ENCODE peak calls at places on chromosome 7, in four cellular contexts. One of them, this sample, is unnamed.

GRCh38 chr7:55474944-55475911 is 97.1 kb downstream of the VOPP1 start:
- DNase-seq in adipocyte: no peak
- DNase-seq in fibroblast of lung: no peak
- DNase-seq in trophoblast cell: no peak
- DNase-seq in this sample: no peak

GRCh38 chr7:112985377-112985987 is 101.1 kb downstream of the GPR85 start:
- DNase-seq in adipocyte: peak
- DNase-seq in fibroblast of lung: peak
- DNase-seq in trophoblast cell: peak
- DNase-seq in this sample: no peak

GRCh38 chr7:152579070-152579469 is 96.9 kb downstream of the XRCC2 start:
- DNase-seq in trophoblast cell: no peak
- DNase-seq in adipocyte: no peak
- DNase-seq in fibroblast of lung: peak
- DNase-seq in this sample: no peak

GRCh38 chr7:83415840-83416239 is 233.1 kb downstream of the SEMA3E start:
- DNase-seq in adipocyte: no peak
- DNase-seq in fibroblast of lung: no peak
- DNase-seq in trophoblast cell: no peak
- DNase-seq in this sample: no peak

GRCh38 chr7:39958038-39958437 is 8.0 kb downstream of the CDK13 start:
- DNase-seq in fibroblast of lung: no peak
- DNase-seq in trophoblast cell: peak
- DNase-seq in adipocyte: no peak
- DNase-seq in this sample: no peak

GRCh38 chr7:67484244-67484751 is 487.7 kb downstream of the TYW1 start:
- DNase-seq in fibroblast of lung: peak
- DNase-seq in trophoblast cell: peak
- DNase-seq in adipocyte: peak
- DNase-seq in this sample: no peak

GRCh38 chr7:17033245-17033644 is 151.5 kb upstream of the AGR3 start:
- DNase-seq in fibroblast of lung: no peak
- DNase-seq in trophoblast cell: no peak
- DNase-seq in adipocyte: no peak
- DNase-seq in this sample: no peak

GRCh38 chr7:66366701-66367100 is 161.6 kb downstream of the TPST1 start:
- DNase-seq in fibroblast of lung: no peak
- DNase-seq in trophoblast cell: peak
- DNase-seq in adipocyte: no peak
- DNase-seq in this sample: no peak

GRCh38 chr7:101169838-101170531 is 4.6 kb upstream of the VGF start:
- DNase-seq in adipocyte: peak
- DNase-seq in fibroblast of lung: peak
- DNase-seq in trophoblast cell: peak
- DNase-seq in this sample: no peak

GRCh38 chr7:91573405-91573804 is 307.1 kb downstream of the MTERF1 start:
- DNase-seq in trophoblast cell: no peak
- DNase-seq in fibroblast of lung: no peak
- DNase-seq in adipocyte: no peak
- DNase-seq in this sample: no peak

GRCh38 chr7:140672382-140673062 is at the start of gene ADCK2:
- DNase-seq in adipocyte: peak
- DNase-seq in trophoblast cell: peak
- DNase-seq in fibroblast of lung: no peak
- DNase-seq in this sample: no peak

DNA sequence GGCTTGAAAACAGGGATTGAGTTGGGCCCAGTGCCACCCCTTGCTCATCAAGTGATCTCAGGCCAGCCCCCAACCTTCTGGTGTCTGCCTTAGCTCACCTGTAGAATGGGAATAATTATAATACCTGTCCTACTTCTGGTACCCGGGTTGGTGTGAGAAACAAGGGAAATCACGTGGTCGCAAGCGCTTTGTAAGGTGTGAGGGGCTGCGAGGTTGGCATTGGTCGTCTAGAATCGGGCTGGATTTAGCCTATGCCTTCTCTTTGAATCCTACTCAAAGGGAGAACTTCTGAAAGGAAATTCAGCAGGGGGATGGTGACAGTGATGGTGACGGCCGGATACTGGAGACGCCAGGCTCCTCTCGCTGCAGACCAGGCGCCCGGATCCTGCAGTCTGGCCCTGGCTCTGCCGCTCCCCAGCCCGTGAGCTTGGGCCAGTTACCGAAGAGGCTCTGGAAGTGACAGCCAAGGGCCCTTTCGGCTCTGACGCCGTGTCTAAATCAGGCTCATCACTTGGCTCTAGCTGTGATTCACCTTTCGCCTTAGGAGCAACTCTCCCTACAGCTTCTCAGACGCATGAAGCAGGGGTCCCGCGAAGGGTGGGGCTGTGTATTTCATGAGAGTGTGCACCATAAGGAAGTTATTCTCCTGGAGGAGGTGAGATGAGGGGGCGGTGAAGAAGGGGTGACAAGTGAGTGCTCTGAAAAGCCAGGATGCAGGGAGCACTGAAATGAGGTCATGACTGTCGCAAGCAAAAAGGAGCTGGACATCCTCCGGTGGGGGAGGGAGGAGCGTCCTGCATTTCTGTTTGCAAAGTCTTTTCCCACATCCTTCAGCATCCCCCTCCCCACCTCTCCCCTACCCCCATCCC is 4.0 kb upstream of the CREB5 start:
- DNase-seq in trophoblast cell: peak
- DNase-seq in adipocyte: no peak
- DNase-seq in fibroblast of lung: no peak
- DNase-seq in this sample: no peak
- H3K9ac ChIP-seq in trophoblast cell: no peak
- H3K9ac ChIP-seq in adipocyte: no peak
- H3K9ac ChIP-seq in fibroblast of lung: peak
- H3K9ac ChIP-seq in this sample: no peak

GRCh38 chr7:102287465-102288146 is 938 bp downstream of the SH2B2 start:
- DNase-seq in adipocyte: peak
- DNase-seq in trophoblast cell: peak
- DNase-seq in fibroblast of lung: peak
- DNase-seq in this sample: no peak
- H3K9ac ChIP-seq in adipocyte: peak
- H3K9ac ChIP-seq in trophoblast cell: peak
- H3K9ac ChIP-seq in fibroblast of lung: peak
- H3K9ac ChIP-seq in this sample: no peak

GRCh38 chr7:77415822-77416620 is at the start of gene GSAP:
- DNase-seq in adipocyte: peak
- DNase-seq in fibroblast of lung: peak
- DNase-seq in trophoblast cell: peak
- DNase-seq in this sample: no peak

GRCh38 chr7:77419102-77419501 is 3.0 kb upstream of the GSAP start:
- DNase-seq in adipocyte: no peak
- DNase-seq in fibroblast of lung: no peak
- DNase-seq in trophoblast cell: no peak
- DNase-seq in this sample: no peak

GRCh38 chr7:77417801-77418200 is 1.7 kb upstream of the GSAP start:
- DNase-seq in trophoblast cell: no peak
- DNase-seq in fibroblast of lung: no peak
- DNase-seq in adipocyte: no peak
- DNase-seq in this sample: no peak

GRCh38 chr7:77415474-77415821 is 701 bp downstream of the GSAP start:
- DNase-seq in fibroblast of lung: no peak
- DNase-seq in trophoblast cell: peak
- DNase-seq in adipocyte: no peak
- DNase-seq in this sample: no peak

GRCh38 chr7:77416621-77417371 is 647 bp upstream of the GSAP start:
- DNase-seq in fibroblast of lung: peak
- DNase-seq in trophoblast cell: no peak
- DNase-seq in adipocyte: no peak
- DNase-seq in this sample: no peak
- H3K9ac ChIP-seq in fibroblast of lung: peak
- H3K9ac ChIP-seq in trophoblast cell: no peak
- H3K9ac ChIP-seq in adipocyte: peak
- H3K9ac ChIP-seq in this sample: peak

GRCh38 chr7:130959743-130960207 is 225.8 kb upstream of the KLF14 start:
- DNase-seq in adipocyte: peak
- DNase-seq in fibroblast of lung: peak
- DNase-seq in trophoblast cell: peak
- DNase-seq in this sample: no peak
- H3K9ac ChIP-seq in adipocyte: peak
- H3K9ac ChIP-seq in fibroblast of lung: no peak
- H3K9ac ChIP-seq in trophoblast cell: no peak
- H3K9ac ChIP-seq in this sample: peak

GRCh38 chr7:74581916-74582440 is 75.5 kb upstream of the GTF2I start:
- DNase-seq in adipocyte: no peak
- DNase-seq in trophoblast cell: peak
- DNase-seq in fibroblast of lung: no peak
- DNase-seq in this sample: no peak
- H3K9ac ChIP-seq in adipocyte: no peak
- H3K9ac ChIP-seq in trophoblast cell: no peak
- H3K9ac ChIP-seq in fibroblast of lung: no peak
- H3K9ac ChIP-seq in this sample: no peak

GRCh38 chr7:30365626-30366025 is 81.2 kb downstream of the ZNRF2 start:
- DNase-seq in fibroblast of lung: no peak
- DNase-seq in adipocyte: no peak
- DNase-seq in trophoblast cell: no peak
- DNase-seq in this sample: no peak

GRCh38 chr7:30364773-30365172 is 80.4 kb downstream of the ZNRF2 start:
- DNase-seq in adipocyte: no peak
- DNase-seq in trophoblast cell: no peak
- DNase-seq in fibroblast of lung: no peak
- DNase-seq in this sample: no peak

GRCh38 chr7:30363778-30364563 is 79.6 kb downstream of the ZNRF2 start:
- DNase-seq in trophoblast cell: no peak
- DNase-seq in adipocyte: no peak
- DNase-seq in fibroblast of lung: no peak
- DNase-seq in this sample: no peak

GRCh38 chr7:30367561-30367960 is 83.2 kb downstream of the ZNRF2 start:
- DNase-seq in fibroblast of lung: no peak
- DNase-seq in trophoblast cell: peak
- DNase-seq in adipocyte: no peak
- DNase-seq in this sample: no peak

DNA sequence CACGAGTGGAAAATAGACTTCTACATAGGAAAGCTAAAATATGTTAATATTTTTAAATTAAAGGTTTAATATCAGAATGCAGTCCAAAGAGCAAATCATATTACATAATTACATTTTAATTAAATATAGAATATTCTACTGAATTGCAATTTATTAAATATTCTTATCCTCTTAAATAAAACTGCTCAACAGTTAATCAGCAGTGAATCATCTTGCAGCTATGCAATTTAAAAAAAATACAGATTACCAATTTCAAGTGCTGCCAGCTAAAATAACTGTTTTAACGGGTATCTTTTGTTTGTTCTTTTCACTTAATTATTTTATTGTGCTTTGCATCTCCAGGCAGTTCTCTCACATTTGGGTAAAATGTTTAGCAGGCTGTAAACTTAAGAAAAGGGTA is 82.2 kb downstream of the ZNRF2 start:
- DNase-seq in trophoblast cell: no peak
- DNase-seq in adipocyte: no peak
- DNase-seq in fibroblast of lung: peak
- DNase-seq in this sample: no peak
- H3K9ac ChIP-seq in trophoblast cell: no peak
- H3K9ac ChIP-seq in adipocyte: no peak
- H3K9ac ChIP-seq in fibroblast of lung: no peak
- H3K9ac ChIP-seq in this sample: no peak

This sample was measured in keratinocyte.